ENCODE peak calls at places on chromosomes 7 and 10, in four cellular contexts. N, Q, R and J are unnamed samples.
A peak's percentile ranks its signal among the peaks of the same experiment; 100 is the strongest.

GRCh38 chr7:84454174-84454959 is 259.8 kb upstream of the SEMA3A start:
- DNase-seq in Q (no peak), R (no peak), N (no peak), J (no peak)

GRCh38 chr7:55325371-55325792 is 39.8 kb upstream of the LANCL2 start:
- DNase-seq in R (peak; percentile 93), Q (peak; percentile 85), N (peak; percentile 75), J (peak; percentile 80)

GRCh38 chr10:97676770-97677581 is 10.1 kb downstream of the AVPI1 start:
- DNase-seq in Q (peak; percentile 25), N (peak; percentile 13), R (peak; percentile 26), J (no peak)

GRCh38 chr10:3955954-3956617 is 171.1 kb upstream of the KLF6 start:
- DNase-seq in Q (no peak), R (no peak), N (no peak), J (no peak)

GRCh38 chr10:79090134-79090803 is 21.5 kb downstream of the ZMIZ1 start:
- DNase-seq in R (no peak), Q (no peak), N (no peak), J (no peak)

GRCh38 chr7:102856036-102856435 is 56.8 kb upstream of the LRRC17 start:
- DNase-seq in N (no peak), Q (no peak), R (no peak), J (no peak)

GRCh38 chr7:100476108-100476780 is 2.8 kb downstream of the TSC22D4 start:
- DNase-seq in N (no peak), Q (no peak), R (no peak), J (no peak)

GRCh38 chr10:119754085-119754484 is 28.2 kb downstream of the INPP5F start:
- DNase-seq in R (no peak), Q (no peak), N (no peak), J (no peak)

GRCh38 chr7:42493436-42494198 is 256.6 kb upstream of the GLI3 start:
- DNase-seq in R (peak; percentile 72), N (peak; percentile 76), Q (peak; percentile 62), J (peak; percentile 55)

GRCh38 chr10:11085545-11085944 is 67.9 kb downstream of the CELF2 start:
- DNase-seq in R (no peak), Q (no peak), N (no peak), J (no peak)

GRCh38 chr10:81920213-81920829 is 45.3 kb downstream of the NRG3 start:
- DNase-seq in R (no peak), N (no peak), Q (no peak), J (no peak)

GRCh38 chr10:101710064-101710695 is 15.2 kb upstream of the FBXW4 start:
- DNase-seq in N (no peak), Q (no peak), R (no peak), J (no peak)

GRCh38 chr7:5380350-5381210 is 43.1 kb downstream of the TNRC18 start:
- DNase-seq in R (no peak), N (no peak), Q (no peak), J (no peak)

GRCh38 chr10:7194571-7194970 is 216.3 kb downstream of the SFMBT2 start:
- DNase-seq in N (no peak), R (no peak), Q (no peak), J (no peak)

GRCh38 chr10:125538947-125539649 is 143.9 kb downstream of the TEX36 start:
- DNase-seq in R (no peak), N (no peak), Q (no peak), J (no peak)

GRCh38 chr10:72158174-72158573 is 57.6 kb upstream of the ANAPC16 start:
- DNase-seq in Q (no peak), R (no peak), N (no peak), J (no peak)